ENCODE peak calls at places on chromosomes 4 and X, in four cellular contexts. I, G, D and P are unnamed samples.

GRCh38 chrX:20315140-20315539 is 48.4 kb upstream of the RPS6KA3 start:
- DNase-seq in D (peak; percentile 4), G (no peak), I (no peak), P (peak; percentile 73)

GRCh38 chrX:153900806-153901752 is 3.4 kb upstream of the AVPR2 start:
- DNase-seq in G (peak; percentile 28), D (peak; percentile 86), I (peak; percentile 70), P (peak; percentile 62)

GRCh38 chr4:166957451-166957850 is 276.8 kb downstream of the SPOCK3 start:
- DNase-seq in I (no peak), G (no peak), D (no peak), P (no peak)

GRCh38 chr4:139312552-139313332 is 10.5 kb upstream of the NDUFC1 start:
- DNase-seq in D (no peak), G (no peak), I (no peak), P (no peak)

GRCh38 chrX:13937370-13938052 is 92.2 kb downstream of the GEMIN8 start:
- DNase-seq in I (no peak), D (peak; percentile 7), G (no peak), P (no peak)

GRCh38 chr4:126778348-126778747 is 854.4 kb upstream of the INTU start:
- DNase-seq in G (no peak), I (no peak), D (no peak), P (no peak)

GRCh38 chrX:153776611-153777045 is 4.2 kb upstream of the SRPK3 start:
- DNase-seq in G (no peak), I (no peak), D (no peak), P (peak; percentile 74)

GRCh38 chr4:103996059-103996458 is 276.3 kb upstream of the TACR3 start:
- DNase-seq in G (no peak), I (no peak), D (no peak), P (no peak)

GRCh38 chr4:54802336-54802735 is 144.6 kb downstream of the KIT start:
- DNase-seq in G (no peak), D (no peak), I (no peak), P (no peak)

GRCh38 chr4:75004755-75005668 is 72.1 kb downstream of the PARM1 start:
- DNase-seq in G (peak; percentile 51), I (no peak), D (no peak), P (peak; percentile 77)

GRCh38 chrX:3743821-3744439 is 30.5 kb upstream of the PRKX start:
- DNase-seq in I (peak; percentile 5), G (peak; percentile 20), D (no peak), P (no peak)

GRCh38 chr4:7462509-7462971 is 27.8 kb upstream of the PSAPL1 start:
- DNase-seq in I (no peak), G (peak; percentile 24), D (no peak), P (no peak)

GRCh38 chrX:150700107-150700506 is 6.9 kb downstream of the MTMR1 start:
- DNase-seq in G (no peak), D (no peak), I (no peak), P (no peak)

GRCh38 chrX:100647739-100648138 is 3.7 kb downstream of the SRPX2 start:
- DNase-seq in D (no peak), I (no peak), G (no peak), P (no peak)

GRCh38 chr4:88744609-88745008 is 47.0 kb upstream of the NAP1L5 start:
- DNase-seq in G (no peak), D (no peak), I (no peak), P (no peak)

GRCh38 chrX:136157187-136157586 is 9.9 kb downstream of the FHL1 start:
- DNase-seq in D (no peak), I (no peak), G (no peak), P (peak; percentile 58)

GRCh38 chrX:39149761-39150160 is 348.5 kb downstream of the MID1IP1 start:
- DNase-seq in I (peak; percentile 26), G (peak; percentile 57), D (peak; percentile 34), P (peak; percentile 77)

GRCh38 chr4:51885371-51885770 is 42.4 kb downstream of the DCUN1D4 start:
- DNase-seq in I (no peak), D (peak; percentile 22), G (no peak), P (peak; percentile 58)

GRCh38 chr4:101191302-101192098 is 155.8 kb downstream of the PPP3CA start:
- DNase-seq in I (no peak), G (peak; percentile 67), D (no peak), P (no peak)

GRCh38 chrX:82412851-82413250 is 1095.2 kb upstream of the POU3F4 start:
- DNase-seq in I (no peak), D (no peak), G (no peak), P (no peak)

GRCh38 chr4:3401436-3402171 is 40.2 kb upstream of the HGFAC start:
- DNase-seq in D (no peak), G (no peak), I (no peak), P (no peak)

GRCh38 chr4:1812720-1813119 is 19.6 kb downstream of the FGFR3 start:
- DNase-seq in I (no peak), G (no peak), D (no peak), P (no peak)

GRCh38 chrX:18549643-18550042 is 122.3 kb downstream of the RS1 start:
- DNase-seq in I (no peak), D (no peak), G (no peak), P (no peak)

GRCh38 chr4:128660361-128660964 is 149.0 kb upstream of the JADE1 start:
- DNase-seq in G (peak; percentile 34), D (no peak), I (no peak), P (no peak)

GRCh38 chr4:24810016-24810415 is 14.6 kb downstream of the SOD3 start:
- DNase-seq in G (no peak), D (no peak), I (no peak), P (no peak)